ENCODE peak calls at places on chromosomes 13 and 19, in seven cellular contexts. C is EH; L is lung microvascular endothelial cell; U is frontal cortex; O is heart left ventricle; E is stimulated activated CD8-positive, alpha-beta memory T cell treated with anti-CD3 and anti-CD28 coated beads, Interleukin-2, amount 100 ng/mL, for 1 hour; Q is H9. W is an unnamed sample.

GRCh38 chr19:610071-610800 is 20.6 kb downstream of the HCN2 start:
- DNase-seq in Q (no peak), L (no peak), U (no peak), E (no peak), O (no peak), C (no peak), W (no peak)

GRCh38 chr13:25067054-25067453 is 28.9 kb upstream of the PABPC3 start:
- DNase-seq in Q (peak; percentile 71), C (no peak), L (no peak), O (no peak), E (no peak), U (no peak), W (no peak)

GRCh38 chr19:703651-704446 is 4.9 kb upstream of the PALM start:
- DNase-seq in E (peak; percentile 24), O (peak; percentile 85), L (peak; percentile 70), C (peak; percentile 34), U (no peak), Q (peak; percentile 97), W (peak; percentile 59)

GRCh38 chr13:29491248-29491647 is 104.2 kb downstream of the SLC7A1 start:
- DNase-seq in E (no peak), C (no peak), O (no peak), U (no peak), L (no peak), Q (no peak), W (no peak)

GRCh38 chr13:31947105-31947504 is 84.5 kb upstream of the FRY start:
- DNase-seq in L (no peak), U (no peak), C (peak; percentile 33), O (no peak), E (no peak), Q (no peak), W (no peak)

GRCh38 chr13:93625536-93625935 is 398.9 kb downstream of the GPC6 start:
- DNase-seq in E (no peak), C (no peak), U (no peak), Q (no peak), L (no peak), O (no peak), W (no peak)

GRCh38 chr19:33679696-33680095 is 57.9 kb downstream of the CHST8 start:
- DNase-seq in Q (no peak), O (no peak), L (no peak), U (no peak), E (no peak), C (no peak), W (no peak)

GRCh38 chr19:40472516-40472915 is 5.7 kb downstream of the SPTBN4 start:
- DNase-seq in L (no peak), Q (no peak), C (no peak), O (no peak), E (no peak), U (no peak), W (no peak)

GRCh38 chr19:29505034-29505824 is 20.6 kb upstream of the VSTM2B start:
- DNase-seq in Q (no peak), L (no peak), U (peak; percentile 67), O (no peak), C (no peak), E (no peak), W (no peak)

GRCh38 chr13:28136916-28137315 is 1.4 kb upstream of the PAN3 start:
- DNase-seq in U (no peak), L (no peak), E (no peak), O (no peak), Q (no peak), C (peak; percentile 14), W (no peak)

GRCh38 chr13:98293570-98294142 is 116.6 kb upstream of the RNF113B start:
- DNase-seq in C (peak; percentile 68), U (no peak), Q (no peak), L (no peak), E (no peak), O (no peak), W (no peak)

GRCh38 chr19:18733196-18733647 is 49.7 kb downstream of the CRTC1 start:
- DNase-seq in O (no peak), E (no peak), C (peak; percentile 24), L (no peak), Q (no peak), U (no peak), W (peak; percentile 41)

GRCh38 chr13:109243311-109243951 is 543.0 kb downstream of the IRS2 start:
- DNase-seq in C (peak; percentile 95), E (no peak), O (peak; percentile 68), U (no peak), Q (no peak), L (peak; percentile 57), W (no peak)

GRCh38 chr13:100537486-100537885 is 51.1 kb downstream of the GGACT start:
- DNase-seq in C (no peak), Q (no peak), E (no peak), L (no peak), O (no peak), U (no peak), W (no peak)

GRCh38 chr19:2394054-2394668 is 33.2 kb downstream of the TIMM13 start:
- DNase-seq in U (no peak), Q (no peak), O (no peak), C (peak; percentile 19), E (no peak), L (no peak), W (no peak)

GRCh38 chr19:38735257-38735686 is 9.0 kb downstream of the CAPN12 start:
- DNase-seq in L (no peak), U (no peak), E (no peak), C (peak; percentile 30), O (no peak), Q (peak; percentile 86), W (peak; percentile 48)

GRCh38 chr13:81591528-81592220 is 1250.7 kb upstream of the SPRY2 start:
- DNase-seq in E (no peak), O (no peak), U (no peak), L (no peak), Q (no peak), C (no peak), W (no peak)

GRCh38 chr13:71638728-71639127 is 228.3 kb downstream of the DACH1 start:
- DNase-seq in Q (no peak), O (no peak), U (no peak), E (no peak), L (no peak), C (no peak), W (no peak)

GRCh38 chr19:55447421-55448174 is 4.5 kb upstream of the SHISA7 start:
- DNase-seq in O (no peak), Q (no peak), L (no peak), U (peak; percentile 71), E (no peak), C (peak; percentile 54), W (no peak)

GRCh38 chr13:65036999-65037398 is 2193.1 kb downstream of the PCDH9 start:
- DNase-seq in Q (no peak), O (no peak), L (no peak), U (no peak), E (no peak), C (peak; percentile 42), W (no peak)

GRCh38 chr13:27280009-27280646 is 9.5 kb downstream of the RASL11A start:
- DNase-seq in L (no peak), O (no peak), Q (peak; percentile 22), E (no peak), C (peak; percentile 42), U (no peak), W (no peak)

GRCh38 chr19:18373892-18374629 is 11.9 kb upstream of the GDF15 start:
- DNase-seq in U (no peak), O (peak; percentile 97), C (peak; percentile 99), L (peak; percentile 99), E (peak; percentile 48), Q (peak; percentile 99), W (peak; percentile 95)